ENCODE peak calls at places on chromosomes 13 and 19, in ten cellular contexts. L is stomach, W is upper lobe of left lung, V is GM12878, Q is HCT116, G is breast epithelium, T is suprapubic skin, J is sigmoid colon, M is prostate gland, B is spleen. H is an unnamed sample.

GRCh38 chr13:111325941-111326620 is 5.6 kb downstream of the TEX29 start:
- DNase-seq in T (no peak), L (no peak), B (peak; percentile 60), M (no peak), Q (no peak), W (peak; percentile 59), J (no peak), G (no peak), V (no peak), H (no peak)

GRCh38 chr13:69948016-69948415 is 159.6 kb upstream of the ATXN8OS start:
- DNase-seq in Q (no peak), W (no peak), J (no peak), G (no peak), T (no peak), V (peak; percentile 59), L (no peak), M (no peak), B (no peak), H (no peak)

GRCh38 chr19:17255150-17255621 is 9.4 kb downstream of the USHBP1 start:
- DNase-seq in B (no peak), M (no peak), J (no peak), L (no peak), G (no peak), Q (no peak), T (no peak), W (peak; percentile 76), V (no peak), H (no peak)

GRCh38 chr13:109706015-109706715 is 80.2 kb downstream of the IRS2 start:
- DNase-seq in J (no peak), T (no peak), Q (no peak), W (no peak), M (no peak), V (no peak), B (no peak), G (no peak), L (no peak), H (no peak)

GRCh38 chr19:52274191-52274590 is 4.8 kb downstream of the ZNF766 start:
- DNase-seq in L (no peak), J (no peak), T (no peak), M (no peak), Q (no peak), V (no peak), B (no peak), W (no peak), G (no peak), H (no peak)

GRCh38 chr19:11657307-11657706 is 60.0 kb downstream of the ZNF627 start:
- DNase-seq in M (no peak), G (no peak), Q (no peak), W (no peak), B (no peak), J (no peak), V (no peak), L (no peak), T (no peak), H (peak; percentile 36)

GRCh38 chr19:16569609-16570320 is 2.5 kb downstream of the SLC35E1 start:
- DNase-seq in L (peak; percentile 71), J (no peak), V (no peak), W (no peak), T (no peak), B (no peak), G (no peak), M (peak; percentile 23), Q (no peak), H (no peak)

GRCh38 chr13:107234315-107234714 is 666.4 kb upstream of the ARGLU1 start:
- DNase-seq in T (no peak), W (peak; percentile 46), V (no peak), L (no peak), B (no peak), J (no peak), M (no peak), Q (no peak), G (no peak), H (no peak)

GRCh38 chr19:2334426-2334825 is 5.9 kb downstream of the SPPL2B start:
- DNase-seq in M (no peak), T (no peak), W (peak; percentile 71), G (no peak), V (no peak), J (no peak), Q (no peak), L (no peak), B (no peak), H (no peak)

GRCh38 chr19:54429545-54430227 is 14.4 kb downstream of the TTYH1 start:
- DNase-seq in M (no peak), T (no peak), W (peak; percentile 60), B (no peak), Q (no peak), L (no peak), V (no peak), J (no peak), G (no peak), H (no peak)

GRCh38 chr13:72696590-72696989 is 30.8 kb downstream of the MZT1 start:
- DNase-seq in B (no peak), J (no peak), W (no peak), T (no peak), V (no peak), L (no peak), Q (peak; percentile 1), M (no peak), G (no peak), H (no peak)

GRCh38 chr19:38046254-38047047 is 139.4 kb downstream of the SIPA1L3 start:
- DNase-seq in Q (no peak), L (peak; percentile 35), J (no peak), B (peak; percentile 83), M (no peak), V (peak; percentile 80), T (no peak), W (no peak), G (no peak), H (peak; percentile 68)

GRCh38 chr19:4456566-4456842 is 1.1 kb downstream of the UBXN6 start:
- DNase-seq in G (no peak), Q (no peak), W (no peak), J (peak; percentile 80), T (no peak), L (no peak), B (peak; percentile 80), M (no peak), V (no peak), H (peak; percentile 36)

GRCh38 chr19:33441277-33441699 is 67.8 kb downstream of the CEBPG start:
- DNase-seq in J (peak; percentile 49), G (no peak), T (peak; percentile 74), V (no peak), Q (no peak), B (peak; percentile 76), M (no peak), L (no peak), W (no peak), H (no peak)

GRCh38 chr13:83007226-83007625 is 875.0 kb downstream of the SLITRK1 start:
- DNase-seq in L (no peak), G (no peak), J (no peak), W (no peak), B (no peak), T (no peak), V (no peak), M (no peak), Q (no peak), H (no peak)

GRCh38 chr19:13150919-13151604 is 851 bp downstream of the IER2 start:
- DNase-seq in V (no peak), G (peak; percentile 48), Q (no peak), J (no peak), M (peak; percentile 28), L (no peak), W (peak; percentile 73), T (no peak), B (peak; percentile 87), H (no peak)

GRCh38 chr19:5466814-5467291 is 11.6 kb downstream of the ZNRF4 start:
- DNase-seq in Q (no peak), T (no peak), M (no peak), G (no peak), W (no peak), B (no peak), J (no peak), V (no peak), L (no peak), H (no peak)

GRCh38 chr13:100580045-100580444 is 8.5 kb downstream of the GGACT start:
- DNase-seq in L (no peak), Q (no peak), W (peak; percentile 20), B (no peak), J (no peak), V (no peak), G (no peak), M (no peak), T (no peak), H (no peak)

GRCh38 chr13:48448963-48449614 is 36.2 kb upstream of the LPAR6 start:
- DNase-seq in M (no peak), L (no peak), T (no peak), G (no peak), V (no peak), Q (no peak), W (no peak), J (no peak), B (no peak), H (no peak)

GRCh38 chr13:34156841-34157365 is 339.0 kb downstream of the RFC3 start:
- DNase-seq in M (peak; percentile 64), Q (peak; percentile 92), L (peak; percentile 85), J (peak; percentile 87), W (no peak), G (peak; percentile 77), B (peak; percentile 67), T (no peak), V (peak; percentile 55), H (peak; percentile 80)
- TF ChIP-seq POLR2AphosphoS5 in M (peak; percentile 66), Q (peak; percentile 34), L (peak; percentile 51), J (peak; percentile 66), W (peak; percentile 48), G (peak; percentile 23), B (no peak), T (no peak), V (no peak), H (peak; percentile 59)

GRCh38 chr19:47109541-47110375 is 3.8 kb downstream of the ZC3H4 start:
- DNase-seq in M (no peak), B (peak; percentile 78), Q (no peak), L (no peak), V (no peak), T (no peak), G (no peak), J (no peak), W (no peak), H (peak; percentile 56)
- H3K4me1 ChIP-seq in M (peaks cover 2% of the 10 kb centered on the region), B (peaks cover 53% of the 10 kb centered on the region), Q (peaks cover 47% of the 10 kb centered on the region), L (peaks cover 52% of the 10 kb centered on the region), V (peaks cover 11% of the 10 kb centered on the region), T (peaks cover 58% of the 10 kb centered on the region), G (peaks cover 2% of the 10 kb centered on the region), J (no peaks in the 10 kb centered on the region), W (peaks cover 42% of the 10 kb centered on the region), H (peaks cover 55% of the 10 kb centered on the region)

DNA sequence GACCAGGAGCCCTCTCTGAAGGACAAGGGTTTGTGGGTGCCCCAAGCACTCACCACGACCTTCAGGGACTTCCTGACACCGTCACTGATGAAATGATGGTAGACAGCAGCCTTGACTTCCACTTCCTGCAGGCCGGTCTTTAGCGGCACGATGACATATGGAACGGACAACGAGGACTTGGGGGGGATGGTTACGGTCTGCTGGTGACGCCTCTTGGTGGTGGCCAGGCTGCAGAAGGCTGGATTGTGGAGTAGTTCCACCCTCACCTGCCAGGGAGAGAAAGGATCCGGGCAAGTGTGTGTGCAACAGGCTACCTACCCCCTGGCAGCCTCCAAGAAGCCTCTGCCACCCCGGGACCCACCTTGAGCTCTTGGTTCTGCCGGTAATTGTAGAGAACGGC is 23.2 kb downstream of the C3 start:
- DNase-seq in V (no peak), G (no peak), W (no peak), T (no peak), Q (no peak), J (no peak), B (peak; percentile 46), M (no peak), L (no peak), H (no peak)
- TF ChIP-seq POLR2A in V (no peak), G (no peak), W (no peak), T (no peak), Q (no peak), J (no peak), B (no peak), M (no peak), L (no peak), H (no peak)

GRCh38 chr19:7862413-7862951 is 11.7 kb downstream of the PRR36 start:
- DNase-seq in V (no peak), J (no peak), G (no peak), L (peak; percentile 57), W (peak; percentile 94), B (peak; percentile 87), Q (peak; percentile 54), M (peak; percentile 70), T (no peak), H (peak; percentile 81)
- TF ChIP-seq POLR2AphosphoS5 in V (no peak), J (no peak), G (no peak), L (no peak), W (no peak), B (no peak), Q (no peak), M (no peak), T (no peak), H (no peak)